ENCODE peak calls at places on chromosome 10, in six cellular contexts. One of them, this sample, is unnamed.

GRCh38 chr10:103761075-103761920 is 94.1 kb downstream of the SH3PXD2A start:
- DNase-seq in NCI-H82: no peak
- DNase-seq in T1000: no peak
- DNase-seq in fibroblast of the conjunctiva: no peak
- DNase-seq in HT1080: peak
- DNase-seq in HTR-8/SVneo: no peak
- DNase-seq in this sample: no peak

GRCh38 chr10:22599636-22600228 is 114.6 kb downstream of the PIP4K2A start:
- DNase-seq in fibroblast of the conjunctiva: no peak
- DNase-seq in T1000: no peak
- DNase-seq in NCI-H82: peak
- DNase-seq in HT1080: no peak
- DNase-seq in HTR-8/SVneo: no peak
- DNase-seq in this sample: no peak

GRCh38 chr10:77252380-77252779 is 385.2 kb downstream of the KCNMA1 start:
- DNase-seq in HTR-8/SVneo: no peak
- DNase-seq in NCI-H82: no peak
- DNase-seq in HT1080: no peak
- DNase-seq in T1000: no peak
- DNase-seq in fibroblast of the conjunctiva: no peak
- DNase-seq in this sample: no peak

GRCh38 chr10:30447125-30447799 is 13.3 kb downstream of the MAP3K8 start:
- DNase-seq in fibroblast of the conjunctiva: no peak
- DNase-seq in NCI-H82: no peak
- DNase-seq in HTR-8/SVneo: no peak
- DNase-seq in T1000: no peak
- DNase-seq in HT1080: peak
- DNase-seq in this sample: no peak

GRCh38 chr10:14838582-14839304 is 637 bp downstream of the HSPA14 start:
- DNase-seq in HT1080: peak
- DNase-seq in fibroblast of the conjunctiva: no peak
- DNase-seq in T1000: peak
- DNase-seq in HTR-8/SVneo: peak
- DNase-seq in NCI-H82: peak
- DNase-seq in this sample: no peak

GRCh38 chr10:58326967-58327381 is 7.8 kb upstream of the UBE2D1 start:
- DNase-seq in HT1080: no peak
- DNase-seq in NCI-H82: no peak
- DNase-seq in HTR-8/SVneo: no peak
- DNase-seq in fibroblast of the conjunctiva: peak
- DNase-seq in T1000: no peak
- DNase-seq in this sample: no peak

GRCh38 chr10:12636585-12636984 is 287.2 kb downstream of the CAMK1D start:
- DNase-seq in T1000: no peak
- DNase-seq in HTR-8/SVneo: no peak
- DNase-seq in NCI-H82: no peak
- DNase-seq in HT1080: no peak
- DNase-seq in fibroblast of the conjunctiva: no peak
- DNase-seq in this sample: no peak

GRCh38 chr10:42952358-42952757 is 124.5 kb upstream of the RET start:
- DNase-seq in HT1080: peak
- DNase-seq in T1000: no peak
- DNase-seq in HTR-8/SVneo: no peak
- DNase-seq in NCI-H82: peak
- DNase-seq in fibroblast of the conjunctiva: no peak
- DNase-seq in this sample: no peak

GRCh38 chr10:43219848-43220247 is 47.0 kb downstream of the RASGEF1A start:
- DNase-seq in HT1080: no peak
- DNase-seq in fibroblast of the conjunctiva: no peak
- DNase-seq in HTR-8/SVneo: no peak
- DNase-seq in T1000: no peak
- DNase-seq in NCI-H82: no peak
- DNase-seq in this sample: no peak

GRCh38 chr10:46247181-46247475 is 39.7 kb upstream of the ANTXRL start:
- DNase-seq in T1000: no peak
- DNase-seq in HT1080: no peak
- DNase-seq in fibroblast of the conjunctiva: no peak
- DNase-seq in HTR-8/SVneo: no peak
- DNase-seq in NCI-H82: no peak
- DNase-seq in this sample: no peak

This sample was measured in HAP-1.